ENCODE peak calls at places on chromosomes 7 and 10, in four cellular contexts. J is BJ, O is ovary, U is psoas muscle. H is an unnamed sample.

GRCh38 chr7:133797818-133798485 is 329.2 kb upstream of the LRGUK start:
- DNase-seq in J (no peak), O (no peak), U (no peak), H (no peak)

GRCh38 chr7:6576024-6576866 is 1.0 kb upstream of the ZDHHC4 start:
- DNase-seq in J (no peak), O (no peak), U (no peak), H (no peak)

GRCh38 chr10:102627446-102628293 is 16.6 kb upstream of the TRIM8 start:
- DNase-seq in J (no peak), O (peak), U (peak), H (no peak)

GRCh38 chr10:86064931-86065662 is 301.5 kb downstream of the GRID1 start:
- DNase-seq in J (no peak), O (no peak), U (no peak), H (no peak)

GRCh38 chr7:19421871-19422270 is 276.6 kb upstream of the FERD3L start:
- DNase-seq in J (no peak), O (no peak), U (no peak), H (no peak)

GRCh38 chr7:25009271-25009670 is 29.3 kb upstream of the OSBPL3 start:
- DNase-seq in J (peak), O (no peak), U (no peak), H (no peak)

GRCh38 chr7:155999631-156000489 is 187.6 kb upstream of the SHH start:
- DNase-seq in J (no peak), O (no peak), U (no peak), H (no peak)

GRCh38 chr10:61733358-61733940 is 70.7 kb downstream of the CABCOCO1 start:
- DNase-seq in J (no peak), O (no peak), U (no peak), H (peak)

GRCh38 chr10:72308320-72308987 is 34.7 kb downstream of the DDIT4 start:
- DNase-seq in J (no peak), O (peak), U (peak), H (no peak)

GRCh38 chr7:116780521-116780920 is 81.9 kb upstream of the CAPZA2 start:
- DNase-seq in J (no peak), O (no peak), U (no peak), H (no peak)

GRCh38 chr10:100653957-100654834 is 91.2 kb upstream of the PAX2 start:
- DNase-seq in J (no peak), O (no peak), U (no peak), H (peak)

GRCh38 chr7:32495298-32496051 is at the start of gene AVL9:
- DNase-seq in J (peak), O (peak), U (peak), H (peak)

GRCh38 chr7:77550586-77550985 is 13.5 kb downstream of the PTPN12 start:
- DNase-seq in J (peak), O (no peak), U (no peak), H (no peak)

GRCh38 chr10:121310151-121310711 is 288.0 kb downstream of the FGFR2 start:
- DNase-seq in J (no peak), O (no peak), U (no peak), H (no peak)

GRCh38 chr10:53010362-53010907 is 237.9 kb upstream of the MBL2 start:
- DNase-seq in J (no peak), O (no peak), U (no peak), H (no peak)

GRCh38 chr10:130655313-130656186 is 519.4 kb downstream of the GLRX3 start:
- DNase-seq in J (no peak), O (no peak), U (no peak), H (no peak)
- TF ChIP-seq CTCF in J (no peak), O (no peak), U (no peak), H (no peak)

GRCh38 chr10:130707389-130707979 is 571.3 kb downstream of the GLRX3 start:
- DNase-seq in J (no peak), O (no peak), U (no peak), H (no peak)
- TF ChIP-seq CTCF in J (no peak), O (no peak), U (no peak), H (no peak)

DNA sequence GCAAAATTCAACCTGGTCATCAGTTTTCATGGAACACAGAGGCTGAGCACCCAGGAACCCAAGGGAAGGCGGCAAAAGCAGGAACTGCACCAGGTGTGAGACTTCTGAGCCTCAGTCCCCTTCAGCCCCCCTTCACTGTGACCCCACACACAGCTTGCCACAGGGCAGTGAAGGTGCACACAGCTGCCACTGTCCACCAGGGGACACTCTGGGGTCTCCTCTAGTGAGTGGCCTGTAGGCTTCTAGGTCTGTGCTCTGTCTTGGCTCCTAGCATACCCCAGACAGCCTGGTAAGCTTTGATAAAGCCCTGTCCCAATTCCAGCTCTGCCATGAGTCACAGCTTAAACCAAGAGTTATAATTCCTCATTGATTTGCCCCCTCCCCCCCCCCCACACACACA is 12.1 kb downstream of the KCNH2 start:
- DNase-seq in J (no peak), O (no peak), U (no peak), H (no peak)
- TF ChIP-seq CTCF in J (peak), O (no peak), U (no peak), H (no peak)

GRCh38 chr7:76318488-76319353 is 16.2 kb downstream of the HSPB1 start:
- DNase-seq in J (peak), O (peak), U (peak), H (peak)
- TF ChIP-seq CTCF in J (peak), O (peak), U (peak), H (peak)

GRCh38 chr10:132219486-132219885 is 32.7 kb downstream of the DPYSL4 start:
- DNase-seq in J (no peak), O (no peak), U (no peak), H (no peak)
- TF ChIP-seq CTCF in J (peak), O (no peak), U (no peak), H (no peak)

DNA sequence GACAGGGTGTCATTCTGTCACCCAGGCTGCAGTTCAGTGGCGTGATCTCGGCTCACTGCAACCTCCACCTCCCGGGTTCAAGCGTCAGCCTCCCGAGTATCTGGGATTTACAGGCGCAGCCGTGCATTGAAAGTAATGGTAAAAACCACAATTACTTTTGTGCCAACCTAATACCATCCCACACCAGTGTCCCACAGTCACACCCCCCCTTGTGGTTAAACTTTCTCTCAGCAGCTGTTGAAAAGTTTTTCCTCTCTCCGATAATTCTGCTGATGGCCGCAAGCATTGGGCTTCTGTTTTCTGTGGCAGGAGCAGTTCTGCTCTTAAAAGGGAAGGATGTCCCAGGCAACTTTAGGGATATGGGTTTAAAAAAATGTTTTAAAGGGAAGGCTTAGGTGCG is 6.6 kb upstream of the LAT2 start:
- DNase-seq in J (no peak), O (no peak), U (no peak), H (no peak)
- TF ChIP-seq CTCF in J (peak), O (no peak), U (peak), H (peak)

GRCh38 chr7:93178213-93178612 is 30.0 kb upstream of the SAMD9L start:
- DNase-seq in J (no peak), O (no peak), U (no peak), H (no peak)
- TF ChIP-seq CTCF in J (peak), O (no peak), U (no peak), H (no peak)

GRCh38 chr10:113076949-113077348 is 126.9 kb downstream of the TCF7L2 start:
- DNase-seq in J (no peak), O (no peak), U (no peak), H (no peak)

GRCh38 chr10:113080061-113080460 is 130.0 kb downstream of the TCF7L2 start:
- DNase-seq in J (no peak), O (no peak), U (no peak), H (no peak)

GRCh38 chr10:113084031-113084430 is 134.0 kb downstream of the TCF7L2 start:
- DNase-seq in J (no peak), O (no peak), U (no peak), H (no peak)

GRCh38 chr10:113078282-113078907 is 128.3 kb downstream of the TCF7L2 start:
- DNase-seq in J (no peak), O (no peak), U (no peak), H (no peak)

DNA sequence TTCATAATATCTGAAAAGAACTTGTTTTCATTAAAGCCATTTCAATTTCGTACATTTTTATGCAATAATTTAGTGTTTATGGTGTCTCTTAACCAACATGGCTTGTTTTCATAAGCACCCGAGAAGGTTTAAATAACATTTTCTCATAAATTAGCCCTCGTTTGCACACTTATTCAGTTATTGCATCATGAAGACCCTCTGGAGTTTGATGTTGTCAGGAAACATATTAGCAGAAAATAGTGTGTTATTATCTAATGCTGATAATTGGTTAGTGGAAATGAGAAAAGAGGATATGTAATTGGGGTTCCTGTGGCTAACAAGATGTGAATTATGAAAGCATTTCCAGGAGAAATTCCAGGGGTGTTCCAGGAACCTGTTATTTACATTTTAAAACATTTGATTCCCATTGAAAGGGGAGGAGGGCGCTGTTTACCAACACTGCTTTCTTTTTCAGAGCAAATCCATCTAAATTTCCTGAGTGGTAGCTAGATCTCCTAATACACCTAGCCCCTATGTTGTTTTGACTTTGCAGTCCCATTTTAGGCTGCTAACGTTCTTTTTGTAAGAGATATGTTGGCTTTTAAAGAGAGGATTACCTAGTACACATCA is 130.7 kb downstream of the TCF7L2 start:
- DNase-seq in J (no peak), O (no peak), U (no peak), H (no peak)
- TF ChIP-seq CTCF in J (no peak), O (no peak), U (no peak), H (no peak)

GRCh38 chr7:118252087-118252486 is 27.6 kb downstream of the ANKRD7 start:
- DNase-seq in J (no peak), O (no peak), U (no peak), H (no peak)

GRCh38 chr7:118245267-118246040 is 20.9 kb downstream of the ANKRD7 start:
- DNase-seq in J (no peak), O (no peak), U (no peak), H (no peak)

GRCh38 chr7:118250860-118251494 is 26.5 kb downstream of the ANKRD7 start:
- DNase-seq in J (no peak), O (no peak), U (no peak), H (no peak)
- TF ChIP-seq CTCF in J (no peak), O (no peak), U (no peak), H (no peak)

H was measured in GM13976.